ENCODE peak calls at places on chromosomes 7 and 10, in ten cellular contexts. One of them, this sample, is unnamed.
A peak's percentile ranks its signal among the peaks of the same experiment; 100 is the strongest.

GRCh38 chr7:47380325-47381131 is 201.4 kb downstream of the TNS3 start:
- DNase-seq in transverse colon: peak; percentile 79
- DNase-seq in left ventricle myocardium inferior: no peak
- DNase-seq in ascending aorta: no peak
- DNase-seq in upper lobe of right lung: peak; percentile 66
- DNase-seq in GM12878: no peak
- DNase-seq in heart left ventricle: no peak
- DNase-seq in A549: peak; percentile 29
- DNase-seq in Panc1: no peak
- DNase-seq in osteoblast: no peak
- DNase-seq in this sample: no peak

GRCh38 chr10:95295031-95295755 is 4.4 kb upstream of the PDLIM1 start:
- DNase-seq in transverse colon: peak; percentile 79
- DNase-seq in left ventricle myocardium inferior: peak; percentile 36
- DNase-seq in ascending aorta: no peak
- DNase-seq in upper lobe of right lung: peak; percentile 84
- DNase-seq in GM12878: peak; percentile 96
- DNase-seq in heart left ventricle: no peak
- DNase-seq in A549: no peak
- DNase-seq in Panc1: no peak
- DNase-seq in osteoblast: peak; percentile 78
- DNase-seq in this sample: no peak

GRCh38 chr10:49176310-49177268 is 11.6 kb downstream of the TMEM273 start:
- DNase-seq in transverse colon: no peak
- DNase-seq in left ventricle myocardium inferior: peak; percentile 60
- DNase-seq in ascending aorta: no peak
- DNase-seq in upper lobe of right lung: no peak
- DNase-seq in GM12878: no peak
- DNase-seq in heart left ventricle: peak; percentile 59
- DNase-seq in A549: no peak
- DNase-seq in Panc1: no peak
- DNase-seq in osteoblast: peak; percentile 53
- DNase-seq in this sample: no peak

GRCh38 chr7:112726076-112726475 is 64.1 kb downstream of the TMEM168 start:
- DNase-seq in transverse colon: no peak
- DNase-seq in left ventricle myocardium inferior: no peak
- DNase-seq in ascending aorta: no peak
- DNase-seq in upper lobe of right lung: no peak
- DNase-seq in GM12878: no peak
- DNase-seq in heart left ventricle: no peak
- DNase-seq in A549: no peak
- DNase-seq in Panc1: no peak
- DNase-seq in osteoblast: no peak
- DNase-seq in this sample: no peak

GRCh38 chr7:28623105-28623730 is 210.9 kb downstream of the CREB5 start:
- DNase-seq in transverse colon: no peak
- DNase-seq in left ventricle myocardium inferior: no peak
- DNase-seq in ascending aorta: no peak
- DNase-seq in upper lobe of right lung: no peak
- DNase-seq in GM12878: no peak
- DNase-seq in heart left ventricle: no peak
- DNase-seq in A549: no peak
- DNase-seq in Panc1: no peak
- DNase-seq in osteoblast: peak; percentile 73
- DNase-seq in this sample: no peak

GRCh38 chr10:119333146-119333792 is 125.9 kb downstream of the GRK5 start:
- DNase-seq in transverse colon: no peak
- DNase-seq in left ventricle myocardium inferior: no peak
- DNase-seq in ascending aorta: no peak
- DNase-seq in upper lobe of right lung: no peak
- DNase-seq in GM12878: no peak
- DNase-seq in heart left ventricle: no peak
- DNase-seq in A549: no peak
- DNase-seq in Panc1: no peak
- DNase-seq in osteoblast: peak; percentile 60
- DNase-seq in this sample: no peak

GRCh38 chr7:26345202-26345601 is 53.5 kb downstream of the SNX10 start:
- DNase-seq in transverse colon: no peak
- DNase-seq in left ventricle myocardium inferior: no peak
- DNase-seq in ascending aorta: no peak
- DNase-seq in upper lobe of right lung: no peak
- DNase-seq in GM12878: no peak
- DNase-seq in heart left ventricle: no peak
- DNase-seq in A549: no peak
- DNase-seq in Panc1: no peak
- DNase-seq in osteoblast: no peak
- DNase-seq in this sample: no peak

GRCh38 chr7:100247152-100247757 is 27.5 kb downstream of the PVRIG start:
- DNase-seq in transverse colon: no peak
- DNase-seq in left ventricle myocardium inferior: no peak
- DNase-seq in ascending aorta: no peak
- DNase-seq in upper lobe of right lung: no peak
- DNase-seq in GM12878: no peak
- DNase-seq in heart left ventricle: no peak
- DNase-seq in A549: peak; percentile 97
- DNase-seq in Panc1: peak; percentile 32
- DNase-seq in osteoblast: peak; percentile 94
- DNase-seq in this sample: no peak

GRCh38 chr7:73623798-73624668 is at the start of gene MLXIPL:
- DNase-seq in transverse colon: peak; percentile 91
- DNase-seq in left ventricle myocardium inferior: peak; percentile 70
- DNase-seq in ascending aorta: peak; percentile 76
- DNase-seq in upper lobe of right lung: peak; percentile 94
- DNase-seq in GM12878: no peak
- DNase-seq in heart left ventricle: peak; percentile 60
- DNase-seq in A549: peak; percentile 78
- DNase-seq in Panc1: no peak
- DNase-seq in osteoblast: peak; percentile 98
- DNase-seq in this sample: peak; percentile 80

GRCh38 chr10:76021391-76021790 is 590.0 kb downstream of the LRMDA start:
- DNase-seq in transverse colon: no peak
- DNase-seq in left ventricle myocardium inferior: no peak
- DNase-seq in ascending aorta: no peak
- DNase-seq in upper lobe of right lung: no peak
- DNase-seq in GM12878: no peak
- DNase-seq in heart left ventricle: no peak
- DNase-seq in A549: no peak
- DNase-seq in Panc1: no peak
- DNase-seq in osteoblast: no peak
- DNase-seq in this sample: no peak

GRCh38 chr10:69786791-69787190 is 14.9 kb upstream of the COL13A1 start:
- DNase-seq in transverse colon: no peak
- DNase-seq in left ventricle myocardium inferior: no peak
- DNase-seq in ascending aorta: peak; percentile 65
- DNase-seq in upper lobe of right lung: no peak
- DNase-seq in GM12878: no peak
- DNase-seq in heart left ventricle: no peak
- DNase-seq in A549: peak; percentile 31
- DNase-seq in Panc1: no peak
- DNase-seq in osteoblast: no peak
- DNase-seq in this sample: no peak

GRCh38 chr10:51895209-51895608 is 195.8 kb upstream of the CSTF2T start:
- DNase-seq in transverse colon: no peak
- DNase-seq in left ventricle myocardium inferior: peak; percentile 43
- DNase-seq in ascending aorta: peak; percentile 87
- DNase-seq in upper lobe of right lung: no peak
- DNase-seq in GM12878: no peak
- DNase-seq in heart left ventricle: peak; percentile 48
- DNase-seq in A549: no peak
- DNase-seq in Panc1: no peak
- DNase-seq in osteoblast: peak; percentile 72
- DNase-seq in this sample: no peak

GRCh38 chr7:1403844-1404404 is 55.3 kb downstream of the MICALL2 start:
- DNase-seq in transverse colon: no peak
- DNase-seq in left ventricle myocardium inferior: no peak
- DNase-seq in ascending aorta: no peak
- DNase-seq in upper lobe of right lung: no peak
- DNase-seq in GM12878: no peak
- DNase-seq in heart left ventricle: peak; percentile 45
- DNase-seq in A549: peak; percentile 65
- DNase-seq in Panc1: no peak
- DNase-seq in osteoblast: peak; percentile 93
- DNase-seq in this sample: no peak

GRCh38 chr10:58857251-58857650 is 319.2 kb upstream of the PHYHIPL start:
- DNase-seq in transverse colon: no peak
- DNase-seq in left ventricle myocardium inferior: no peak
- DNase-seq in ascending aorta: no peak
- DNase-seq in upper lobe of right lung: no peak
- DNase-seq in GM12878: no peak
- DNase-seq in heart left ventricle: no peak
- DNase-seq in A549: peak; percentile 27
- DNase-seq in Panc1: no peak
- DNase-seq in osteoblast: no peak
- DNase-seq in this sample: no peak
- H3K27ac ChIP-seq in transverse colon: no peak overlapping the region
- H3K27ac ChIP-seq in left ventricle myocardium inferior: peak overlapping the region; percentile 41
- H3K27ac ChIP-seq in ascending aorta: peak overlapping the region; percentile 58
- H3K27ac ChIP-seq in upper lobe of right lung: peak overlapping the region; percentile 42
- H3K27ac ChIP-seq in GM12878: no peak overlapping the region
- H3K27ac ChIP-seq in heart left ventricle: peak overlapping the region; percentile 66
- H3K27ac ChIP-seq in A549: peak overlapping the region; percentile 91
- H3K27ac ChIP-seq in Panc1: peak overlapping the region; percentile 67
- H3K27ac ChIP-seq in osteoblast: peak overlapping the region; percentile 76
- H3K27ac ChIP-seq in this sample: no peak overlapping the region

GRCh38 chr7:36286241-36286640 is 103.4 kb upstream of the ANLN start:
- DNase-seq in transverse colon: no peak
- DNase-seq in left ventricle myocardium inferior: no peak
- DNase-seq in ascending aorta: no peak
- DNase-seq in upper lobe of right lung: no peak
- DNase-seq in GM12878: no peak
- DNase-seq in heart left ventricle: no peak
- DNase-seq in A549: no peak
- DNase-seq in Panc1: no peak
- DNase-seq in osteoblast: no peak
- DNase-seq in this sample: no peak

GRCh38 chr7:36283171-36283570 is 106.5 kb upstream of the ANLN start:
- DNase-seq in transverse colon: no peak
- DNase-seq in left ventricle myocardium inferior: no peak
- DNase-seq in ascending aorta: no peak
- DNase-seq in upper lobe of right lung: no peak
- DNase-seq in GM12878: no peak
- DNase-seq in heart left ventricle: no peak
- DNase-seq in A549: no peak
- DNase-seq in Panc1: no peak
- DNase-seq in osteoblast: no peak
- DNase-seq in this sample: no peak

GRCh38 chr7:36285276-36285675 is 104.4 kb upstream of the ANLN start:
- DNase-seq in transverse colon: no peak
- DNase-seq in left ventricle myocardium inferior: no peak
- DNase-seq in ascending aorta: no peak
- DNase-seq in upper lobe of right lung: no peak
- DNase-seq in GM12878: no peak
- DNase-seq in heart left ventricle: no peak
- DNase-seq in A549: no peak
- DNase-seq in Panc1: no peak
- DNase-seq in osteoblast: peak; percentile 51
- DNase-seq in this sample: no peak

GRCh38 chr7:36283711-36284130 is 105.9 kb upstream of the ANLN start:
- DNase-seq in transverse colon: peak; percentile 48
- DNase-seq in left ventricle myocardium inferior: peak; percentile 57
- DNase-seq in ascending aorta: peak; percentile 83
- DNase-seq in upper lobe of right lung: peak; percentile 85
- DNase-seq in GM12878: no peak
- DNase-seq in heart left ventricle: peak; percentile 69
- DNase-seq in A549: no peak
- DNase-seq in Panc1: no peak
- DNase-seq in osteoblast: peak; percentile 39
- DNase-seq in this sample: no peak

GRCh38 chr7:36284470-36284869 is 105.2 kb upstream of the ANLN start:
- DNase-seq in transverse colon: no peak
- DNase-seq in left ventricle myocardium inferior: no peak
- DNase-seq in ascending aorta: no peak
- DNase-seq in upper lobe of right lung: no peak
- DNase-seq in GM12878: no peak
- DNase-seq in heart left ventricle: no peak
- DNase-seq in A549: no peak
- DNase-seq in Panc1: no peak
- DNase-seq in osteoblast: peak; percentile 31
- DNase-seq in this sample: no peak
- TF ChIP-seq CTCF in transverse colon: no peak
- TF ChIP-seq CTCF in left ventricle myocardium inferior: no peak
- TF ChIP-seq CTCF in ascending aorta: no peak
- TF ChIP-seq CTCF in upper lobe of right lung: no peak
- TF ChIP-seq CTCF in GM12878: no peak
- TF ChIP-seq CTCF in heart left ventricle: no peak
- TF ChIP-seq CTCF in A549: no peak
- TF ChIP-seq CTCF in Panc1: no peak
- TF ChIP-seq CTCF in osteoblast: no peak
- TF ChIP-seq CTCF in this sample: no peak

GRCh38 chr10:26025500-26025899 is 91.5 kb downstream of the MYO3A start:
- DNase-seq in transverse colon: no peak
- DNase-seq in left ventricle myocardium inferior: no peak
- DNase-seq in ascending aorta: no peak
- DNase-seq in upper lobe of right lung: no peak
- DNase-seq in GM12878: no peak
- DNase-seq in heart left ventricle: no peak
- DNase-seq in A549: no peak
- DNase-seq in Panc1: no peak
- DNase-seq in osteoblast: no peak
- DNase-seq in this sample: no peak
- H3K4me3 ChIP-seq in transverse colon: no peak overlapping the region
- H3K4me3 ChIP-seq in left ventricle myocardium inferior: no peak overlapping the region
- H3K4me3 ChIP-seq in ascending aorta: no peak overlapping the region
- H3K4me3 ChIP-seq in upper lobe of right lung: no peak overlapping the region
- H3K4me3 ChIP-seq in GM12878: no peak overlapping the region
- H3K4me3 ChIP-seq in heart left ventricle: no peak overlapping the region
- H3K4me3 ChIP-seq in A549: no peak overlapping the region
- H3K4me3 ChIP-seq in Panc1: no peak overlapping the region
- H3K4me3 ChIP-seq in osteoblast: no peak overlapping the region
- H3K4me3 ChIP-seq in this sample: no peak overlapping the region

GRCh38 chr7:17319164-17320101 is 21.0 kb downstream of the AHR start:
- DNase-seq in transverse colon: no peak
- DNase-seq in left ventricle myocardium inferior: no peak
- DNase-seq in ascending aorta: no peak
- DNase-seq in upper lobe of right lung: no peak
- DNase-seq in GM12878: no peak
- DNase-seq in heart left ventricle: no peak
- DNase-seq in A549: no peak
- DNase-seq in Panc1: no peak
- DNase-seq in osteoblast: no peak
- DNase-seq in this sample: no peak
- H3K27ac ChIP-seq in transverse colon: no peak overlapping the region
- H3K27ac ChIP-seq in left ventricle myocardium inferior: no peak overlapping the region
- H3K27ac ChIP-seq in ascending aorta: no peak overlapping the region
- H3K27ac ChIP-seq in upper lobe of right lung: no peak overlapping the region
- H3K27ac ChIP-seq in GM12878: no peak overlapping the region
- H3K27ac ChIP-seq in heart left ventricle: no peak overlapping the region
- H3K27ac ChIP-seq in A549: peak overlapping the region; percentile 78
- H3K27ac ChIP-seq in Panc1: no peak overlapping the region
- H3K27ac ChIP-seq in osteoblast: peak overlapping the region; percentile 78
- H3K27ac ChIP-seq in this sample: no peak overlapping the region

GRCh38 chr10:23981520-23982309 is 227.2 kb upstream of the KIAA1217 start:
- DNase-seq in transverse colon: no peak
- DNase-seq in left ventricle myocardium inferior: no peak
- DNase-seq in ascending aorta: no peak
- DNase-seq in upper lobe of right lung: no peak
- DNase-seq in GM12878: no peak
- DNase-seq in heart left ventricle: no peak
- DNase-seq in A549: no peak
- DNase-seq in Panc1: no peak
- DNase-seq in osteoblast: no peak
- DNase-seq in this sample: no peak
- TF ChIP-seq CTCF in transverse colon: no peak
- TF ChIP-seq CTCF in left ventricle myocardium inferior: no peak
- TF ChIP-seq CTCF in ascending aorta: no peak
- TF ChIP-seq CTCF in upper lobe of right lung: no peak
- TF ChIP-seq CTCF in GM12878: no peak
- TF ChIP-seq CTCF in heart left ventricle: peak; percentile 14
- TF ChIP-seq CTCF in A549: no peak
- TF ChIP-seq CTCF in Panc1: peak; percentile 16
- TF ChIP-seq CTCF in osteoblast: no peak
- TF ChIP-seq CTCF in this sample: no peak

GRCh38 chr7:50349963-50350944 is 45.7 kb downstream of the IKZF1 start:
- DNase-seq in transverse colon: no peak
- DNase-seq in left ventricle myocardium inferior: no peak
- DNase-seq in ascending aorta: no peak
- DNase-seq in upper lobe of right lung: no peak
- DNase-seq in GM12878: peak; percentile 84
- DNase-seq in heart left ventricle: no peak
- DNase-seq in A549: no peak
- DNase-seq in Panc1: no peak
- DNase-seq in osteoblast: no peak
- DNase-seq in this sample: no peak
- H3K4me3 ChIP-seq in transverse colon: no peak overlapping the region
- H3K4me3 ChIP-seq in left ventricle myocardium inferior: no peak overlapping the region
- H3K4me3 ChIP-seq in ascending aorta: no peak overlapping the region
- H3K4me3 ChIP-seq in upper lobe of right lung: no peak overlapping the region
- H3K4me3 ChIP-seq in GM12878: no peak overlapping the region
- H3K4me3 ChIP-seq in heart left ventricle: no peak overlapping the region
- H3K4me3 ChIP-seq in A549: no peak overlapping the region
- H3K4me3 ChIP-seq in Panc1: no peak overlapping the region
- H3K4me3 ChIP-seq in osteoblast: no peak overlapping the region
- H3K4me3 ChIP-seq in this sample: no peak overlapping the region